ENCODE peak calls at places on chromosomes 11 and 22, in ten cellular contexts. Z, O, I, R, H, J, M, T, F and B are unnamed samples.

GRCh38 chr11:102007567-102008437 is 39.4 kb upstream of the CFAP300 start:
- DNase-seq in Z (no peak), O (no peak), I (no peak), R (no peak), H (peak; percentile 61), J (no peak), M (no peak), T (peak; percentile 51), F (peak; percentile 18), B (no peak)

GRCh38 chr22:22948651-22949611 is 61.3 kb downstream of the IGLL5 start:
- DNase-seq in Z (no peak), O (no peak), I (no peak), R (no peak), H (no peak), J (peak; percentile 4), M (no peak), T (peak; percentile 30), F (peak; percentile 18), B (no peak)

GRCh38 chr11:24635588-24636290 is 138.9 kb downstream of the LUZP2 start:
- DNase-seq in Z (no peak), O (no peak), I (no peak), R (no peak), H (no peak), J (no peak), M (no peak), T (no peak), F (no peak), B (no peak)

GRCh38 chr11:8826145-8826786 is 84.7 kb upstream of the AKIP1 start:
- DNase-seq in Z (peak; percentile 23), O (no peak), I (peak; percentile 63), R (no peak), H (peak; percentile 87), J (no peak), M (no peak), T (peak; percentile 83), F (no peak), B (no peak)

GRCh38 chr22:33873186-33873585 is 47.1 kb downstream of the LARGE1 start:
- DNase-seq in Z (peak; percentile 72), O (peak; percentile 53), I (peak; percentile 78), R (peak; percentile 65), H (no peak), J (no peak), M (peak; percentile 72), T (no peak), F (no peak), B (no peak)

GRCh38 chr22:24994070-24994763 is 41.7 kb downstream of the KIAA1671 start:
- DNase-seq in Z (no peak), O (no peak), I (no peak), R (no peak), H (peak; percentile 53), J (no peak), M (no peak), T (peak; percentile 88), F (no peak), B (no peak)

GRCh38 chr22:21960200-21961126 is 7.8 kb upstream of the PPM1F start:
- DNase-seq in Z (no peak), O (no peak), I (no peak), R (no peak), H (no peak), J (no peak), M (no peak), T (peak; percentile 33), F (no peak), B (no peak)

GRCh38 chr22:29668681-29669080 is 51.1 kb upstream of the CABP7 start:
- DNase-seq in Z (no peak), O (no peak), I (no peak), R (no peak), H (no peak), J (no peak), M (no peak), T (no peak), F (no peak), B (no peak)

GRCh38 chr11:76654980-76655379 is 15.6 kb downstream of the LRRC32 start:
- DNase-seq in Z (no peak), O (no peak), I (peak; percentile 53), R (no peak), H (no peak), J (no peak), M (no peak), T (peak; percentile 45), F (no peak), B (no peak)

GRCh38 chr11:116529210-116529609 is 243.6 kb downstream of the BUD13 start:
- DNase-seq in Z (no peak), O (no peak), I (no peak), R (no peak), H (no peak), J (no peak), M (no peak), T (no peak), F (no peak), B (no peak)

GRCh38 chr11:33375236-33375635 is 118.1 kb downstream of the HIPK3 start:
- DNase-seq in Z (no peak), O (no peak), I (no peak), R (no peak), H (no peak), J (no peak), M (no peak), T (peak; percentile 55), F (no peak), B (no peak)

DNA sequence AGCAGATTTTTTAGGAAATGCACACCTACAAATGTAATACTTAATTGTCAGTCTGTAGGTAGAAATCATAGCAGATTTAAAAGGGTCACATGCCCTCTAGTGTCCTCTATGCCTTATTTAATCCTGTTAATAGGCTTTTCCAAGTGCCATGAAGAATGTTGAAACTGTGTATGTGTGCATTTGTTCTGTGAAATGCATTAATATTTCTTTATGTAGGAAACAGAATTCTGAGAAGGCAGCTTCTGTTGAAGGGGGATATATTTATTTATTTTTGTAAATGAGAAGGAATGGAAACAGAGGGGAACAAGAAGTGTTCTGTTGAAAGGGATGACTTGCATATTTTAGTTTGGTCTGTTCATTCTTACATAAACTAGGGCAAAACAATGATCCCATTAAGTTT is 51.0 kb downstream of the SVIP start:
- DNase-seq in Z (no peak), O (no peak), I (no peak), R (no peak), H (no peak), J (no peak), M (no peak), T (no peak), F (no peak), B (no peak)
- TF ChIP-seq CTCF in Z (no peak), O (no peak), I (no peak), R (no peak), H (no peak), J (peak; percentile 35), M (no peak), T (peak; percentile 59), F (no peak), B (peak; percentile 13)

GRCh38 chr22:37022483-37023337 is 3.2 kb downstream of the MPST start:
- DNase-seq in Z (no peak), O (no peak), I (no peak), R (no peak), H (no peak), J (no peak), M (no peak), T (no peak), F (no peak), B (no peak)

GRCh38 chr22:37020192-37020479 is 594 bp downstream of the MPST start:
- DNase-seq in Z (no peak), O (no peak), I (no peak), R (no peak), H (peak; percentile 24), J (no peak), M (peak; percentile 72), T (no peak), F (no peak), B (no peak)

GRCh38 chr22:37023743-37024338 is 4.3 kb downstream of the MPST start:
- DNase-seq in Z (no peak), O (no peak), I (no peak), R (no peak), H (no peak), J (no peak), M (no peak), T (no peak), F (no peak), B (no peak)

GRCh38 chr22:37021041-37021440 is 1.5 kb downstream of the MPST start:
- DNase-seq in Z (no peak), O (no peak), I (no peak), R (no peak), H (no peak), J (no peak), M (no peak), T (no peak), F (no peak), B (no peak)

DNA sequence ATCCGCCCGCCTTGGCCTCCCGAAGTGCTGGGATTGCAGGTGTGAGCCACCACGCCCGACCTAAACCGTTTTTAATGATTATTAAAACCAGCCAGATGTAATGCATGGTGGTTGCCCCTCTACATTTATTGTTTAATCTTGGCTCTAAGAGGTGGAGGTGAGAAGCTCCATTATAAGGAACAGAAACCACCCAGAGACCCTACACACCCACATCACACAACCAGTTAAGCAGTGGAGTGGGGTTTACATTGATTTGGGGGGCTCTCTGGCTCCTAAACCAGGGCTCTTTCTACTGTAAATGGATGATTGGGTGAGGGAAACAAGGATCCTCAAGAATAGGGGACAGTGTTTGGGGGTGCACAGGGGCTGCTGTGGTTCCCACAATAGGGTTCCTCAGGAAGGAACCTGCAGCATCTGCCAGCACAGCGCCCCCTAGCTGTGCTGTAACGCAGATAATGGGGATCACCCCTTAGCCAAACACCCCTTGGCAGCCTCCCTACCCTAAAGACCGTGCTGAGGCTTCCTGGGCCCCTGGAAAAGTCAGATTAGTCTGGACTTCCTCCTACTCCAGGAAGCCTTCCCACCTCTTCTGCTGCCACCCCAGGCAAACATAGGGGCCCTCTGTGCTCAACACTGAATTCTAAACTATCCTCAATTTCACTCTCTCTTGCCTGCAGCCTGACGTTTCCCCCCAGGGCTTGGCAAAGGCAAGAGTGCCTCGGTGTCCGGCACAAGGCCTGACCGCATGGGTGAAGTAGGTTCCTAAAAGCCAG is 2.4 kb downstream of the MPST start:
- DNase-seq in Z (no peak), O (peak; percentile 32), I (no peak), R (no peak), H (peak; percentile 13), J (peak; percentile 26), M (no peak), T (peak; percentile 73), F (no peak), B (no peak)
- TF ChIP-seq CTCF in Z (peak; percentile 52), O (peak; percentile 81), I (peak; percentile 51), R (peak; percentile 70), H (peak; percentile 93), J (peak; percentile 77), M (peak; percentile 50), T (peak; percentile 85), F (peak; percentile 85), B (peak; percentile 62)

DNA sequence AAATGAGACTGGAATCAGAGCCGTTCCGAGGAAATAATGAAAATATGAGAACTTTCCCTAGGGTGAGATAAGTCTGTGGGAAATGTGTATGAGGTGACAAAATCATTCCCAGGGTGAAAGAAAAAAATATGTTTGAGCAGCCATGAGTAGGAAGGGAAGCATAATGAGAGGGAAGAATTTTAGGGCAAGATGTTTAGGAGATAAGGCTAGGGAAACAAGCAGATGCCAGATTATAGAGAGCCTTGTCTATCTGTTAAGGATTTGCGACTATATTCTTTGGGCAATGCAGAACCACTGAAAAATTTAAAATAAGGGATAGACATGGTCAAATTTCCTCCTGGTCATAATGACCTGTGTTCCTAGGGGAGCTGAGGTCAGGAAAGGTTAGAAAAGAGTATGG is 54.4 kb downstream of the STIM1 start:
- DNase-seq in Z (no peak), O (no peak), I (no peak), R (no peak), H (no peak), J (no peak), M (no peak), T (no peak), F (no peak), B (no peak)
- TF ChIP-seq CTCF in Z (no peak), O (no peak), I (no peak), R (no peak), H (no peak), J (no peak), M (no peak), T (no peak), F (no peak), B (no peak)

GRCh38 chr11:110712643-110713468 is 619 bp upstream of the ARHGAP20 start:
- DNase-seq in Z (peak; percentile 19), O (no peak), I (peak; percentile 56), R (peak; percentile 13), H (no peak), J (no peak), M (peak; percentile 66), T (no peak), F (no peak), B (peak; percentile 23)
- TF ChIP-seq CTCF in Z (no peak), O (no peak), I (no peak), R (no peak), H (no peak), J (no peak), M (no peak), T (no peak), F (no peak), B (peak; percentile 44)